ENCODE peak calls at places on chromosomes 5 and 9, in four cellular contexts. One of them, this sample, is unnamed. For H3K9me3, the result is how much of the 10 kb centered on the place peaks cover.

GRCh38 chr9:113589407-113589806 is 125.9 kb downstream of the RGS3 start:
- DNase-seq in small intestine: no peak
- DNase-seq in adipocyte: no peak
- DNase-seq in CD8-positive, alpha-beta T cell: no peak
- DNase-seq in this sample: no peak

GRCh38 chr9:128829477-128830251 is at the start of gene SPOUT1:
- DNase-seq in small intestine: peak
- DNase-seq in adipocyte: peak
- DNase-seq in CD8-positive, alpha-beta T cell: peak
- DNase-seq in this sample: peak

GRCh38 chr5:123134653-123135181 is 45.7 kb downstream of the PRDM6 start:
- DNase-seq in small intestine: no peak
- DNase-seq in adipocyte: no peak
- DNase-seq in CD8-positive, alpha-beta T cell: no peak
- DNase-seq in this sample: no peak

GRCh38 chr9:132160802-132161742 is 786 bp upstream of the NTNG2 start:
- DNase-seq in small intestine: peak
- DNase-seq in adipocyte: peak
- DNase-seq in CD8-positive, alpha-beta T cell: peak
- DNase-seq in this sample: peak

GRCh38 chr5:74519161-74519571 is 121.4 kb downstream of the ENC1 start:
- DNase-seq in small intestine: no peak
- DNase-seq in adipocyte: no peak
- DNase-seq in CD8-positive, alpha-beta T cell: no peak
- DNase-seq in this sample: no peak

GRCh38 chr9:94780516-94780950 is 54.0 kb downstream of the AOPEP start:
- DNase-seq in small intestine: no peak
- DNase-seq in adipocyte: no peak
- DNase-seq in CD8-positive, alpha-beta T cell: no peak
- DNase-seq in this sample: no peak

GRCh38 chr9:131094622-131095021 is 1.7 kb upstream of the AIF1L start:
- DNase-seq in small intestine: no peak
- DNase-seq in adipocyte: peak
- DNase-seq in CD8-positive, alpha-beta T cell: no peak
- DNase-seq in this sample: no peak

GRCh38 chr5:9358961-9359686 is 186.8 kb downstream of the SEMA5A start:
- DNase-seq in small intestine: no peak
- DNase-seq in adipocyte: peak
- DNase-seq in CD8-positive, alpha-beta T cell: no peak
- DNase-seq in this sample: no peak

GRCh38 chr9:134634190-134634589 is 7.4 kb upstream of the COL5A1 start:
- DNase-seq in small intestine: no peak
- DNase-seq in adipocyte: no peak
- DNase-seq in CD8-positive, alpha-beta T cell: no peak
- DNase-seq in this sample: no peak

GRCh38 chr5:158935215-158935614 is 164.5 kb downstream of the EBF1 start:
- DNase-seq in small intestine: no peak
- DNase-seq in adipocyte: no peak
- DNase-seq in CD8-positive, alpha-beta T cell: no peak
- DNase-seq in this sample: no peak

GRCh38 chr5:135568923-135569360 is 9.8 kb downstream of the CXCL14 start:
- DNase-seq in small intestine: no peak
- DNase-seq in adipocyte: no peak
- DNase-seq in CD8-positive, alpha-beta T cell: no peak
- DNase-seq in this sample: no peak

GRCh38 chr5:56335212-56335611 is 102.1 kb upstream of the ANKRD55 start:
- DNase-seq in small intestine: no peak
- DNase-seq in adipocyte: no peak
- DNase-seq in CD8-positive, alpha-beta T cell: no peak
- DNase-seq in this sample: no peak
- H3K9me3 ChIP-seq in small intestine: under half
- H3K9me3 ChIP-seq in adipocyte: under half
- H3K9me3 ChIP-seq in CD8-positive, alpha-beta T cell: under half
- H3K9me3 ChIP-seq in this sample: under half

DNA sequence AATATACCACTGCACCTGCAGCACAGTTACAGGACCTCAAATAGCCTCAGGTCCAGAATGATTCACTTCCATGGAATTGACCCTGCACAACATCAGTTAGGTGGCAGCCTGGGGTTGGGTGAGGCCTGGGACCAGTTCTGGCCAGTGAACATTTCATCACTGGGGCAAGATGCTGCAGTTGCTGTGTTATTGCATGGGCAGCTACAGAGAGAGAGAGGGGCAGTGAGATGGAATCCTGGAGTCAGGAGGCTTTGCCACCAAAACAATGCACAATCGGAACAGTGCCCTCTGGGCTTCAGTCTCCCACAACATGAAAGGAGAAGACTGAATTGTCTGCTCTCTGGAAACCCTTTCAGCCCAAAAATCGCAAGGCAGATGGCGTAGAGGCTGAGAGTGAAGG is 51.8 kb downstream of the SH3TC2 start:
- DNase-seq in small intestine: no peak
- DNase-seq in adipocyte: no peak
- DNase-seq in CD8-positive, alpha-beta T cell: no peak
- DNase-seq in this sample: no peak
- H3K9me3 ChIP-seq in small intestine: under half
- H3K9me3 ChIP-seq in adipocyte: under half
- H3K9me3 ChIP-seq in CD8-positive, alpha-beta T cell: under half
- H3K9me3 ChIP-seq in this sample: under half

GRCh38 chr5:127865273-127865672 is 162.1 kb downstream of the CCDC192 start:
- DNase-seq in small intestine: peak
- DNase-seq in adipocyte: no peak
- DNase-seq in CD8-positive, alpha-beta T cell: no peak
- DNase-seq in this sample: no peak

GRCh38 chr5:127863610-127864395 is 160.6 kb downstream of the CCDC192 start:
- DNase-seq in small intestine: peak
- DNase-seq in adipocyte: no peak
- DNase-seq in CD8-positive, alpha-beta T cell: no peak
- DNase-seq in this sample: no peak

GRCh38 chr5:127867006-127867788 is 164.0 kb downstream of the CCDC192 start:
- DNase-seq in small intestine: peak
- DNase-seq in adipocyte: no peak
- DNase-seq in CD8-positive, alpha-beta T cell: no peak
- DNase-seq in this sample: no peak

GRCh38 chr5:127863161-127863560 is 160.0 kb downstream of the CCDC192 start:
- DNase-seq in small intestine: no peak
- DNase-seq in adipocyte: no peak
- DNase-seq in CD8-positive, alpha-beta T cell: no peak
- DNase-seq in this sample: no peak

DNA sequence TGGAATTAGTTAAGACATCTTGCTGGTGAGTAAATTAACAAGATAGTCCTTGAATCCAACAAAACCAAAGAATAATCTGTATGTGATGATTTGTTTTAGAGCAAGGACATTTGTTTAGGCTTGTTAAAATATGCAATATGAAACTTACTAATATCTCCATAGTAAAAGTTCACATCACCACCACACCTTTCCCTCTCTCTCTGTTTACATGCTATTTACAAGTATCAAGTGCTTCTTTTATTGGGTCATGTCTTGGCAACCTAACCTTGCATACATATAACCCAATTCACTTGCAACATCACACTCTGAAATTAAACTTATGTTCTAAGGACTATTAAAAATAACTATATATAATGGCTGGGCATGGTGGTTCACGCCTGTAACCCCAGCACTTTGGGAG is 161.3 kb downstream of the CCDC192 start:
- DNase-seq in small intestine: no peak
- DNase-seq in adipocyte: no peak
- DNase-seq in CD8-positive, alpha-beta T cell: no peak
- DNase-seq in this sample: no peak
- H3K9me3 ChIP-seq in small intestine: under half
- H3K9me3 ChIP-seq in adipocyte: under half
- H3K9me3 ChIP-seq in CD8-positive, alpha-beta T cell: under half
- H3K9me3 ChIP-seq in this sample: under half

GRCh38 chr5:141431286-141431685 is 979 bp downstream of the PCDHGA12 start:
- DNase-seq in small intestine: no peak
- DNase-seq in adipocyte: no peak
- DNase-seq in CD8-positive, alpha-beta T cell: no peak
- DNase-seq in this sample: no peak
- H3K9me3 ChIP-seq in small intestine: under half
- H3K9me3 ChIP-seq in adipocyte: under half
- H3K9me3 ChIP-seq in CD8-positive, alpha-beta T cell: under half
- H3K9me3 ChIP-seq in this sample: half or more

DNA sequence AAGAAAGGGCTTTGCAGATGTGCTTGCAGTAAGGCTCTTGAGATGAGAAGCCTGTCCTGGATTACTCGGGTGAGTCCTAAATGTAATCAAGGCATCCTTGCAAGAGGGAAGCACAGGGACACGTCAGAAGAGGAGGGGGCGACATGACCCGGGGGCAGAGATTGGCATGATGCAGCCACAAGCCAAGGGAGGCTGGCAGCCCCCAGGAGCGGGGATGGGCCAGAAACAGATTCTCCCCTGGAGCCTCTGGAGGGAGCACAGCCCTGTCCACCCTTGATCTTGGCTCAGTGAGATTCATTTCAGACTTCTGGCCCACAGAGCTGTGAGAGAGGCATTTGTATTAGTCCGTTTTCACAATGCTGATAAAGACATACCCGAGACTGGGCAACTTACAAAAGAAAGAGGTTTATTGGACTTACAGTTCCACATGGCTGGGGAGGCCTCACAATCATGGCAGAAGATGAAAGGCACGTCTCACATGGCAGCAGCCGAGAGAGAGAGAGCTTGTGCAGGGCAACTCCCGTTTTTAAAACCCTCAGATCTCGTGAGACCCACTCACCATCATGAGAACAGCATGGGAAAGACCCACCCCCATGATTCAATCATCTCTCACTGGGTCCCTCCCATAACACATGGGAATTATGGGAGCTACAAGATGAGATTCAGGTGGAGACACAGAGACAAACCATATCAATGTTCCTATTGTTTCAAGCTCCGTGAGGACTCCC is 76.1 kb downstream of the ADAMTS2 start:
- DNase-seq in small intestine: no peak
- DNase-seq in adipocyte: no peak
- DNase-seq in CD8-positive, alpha-beta T cell: no peak
- DNase-seq in this sample: no peak
- H3K9me3 ChIP-seq in small intestine: under half
- H3K9me3 ChIP-seq in adipocyte: under half
- H3K9me3 ChIP-seq in CD8-positive, alpha-beta T cell: under half
- H3K9me3 ChIP-seq in this sample: under half

DNA sequence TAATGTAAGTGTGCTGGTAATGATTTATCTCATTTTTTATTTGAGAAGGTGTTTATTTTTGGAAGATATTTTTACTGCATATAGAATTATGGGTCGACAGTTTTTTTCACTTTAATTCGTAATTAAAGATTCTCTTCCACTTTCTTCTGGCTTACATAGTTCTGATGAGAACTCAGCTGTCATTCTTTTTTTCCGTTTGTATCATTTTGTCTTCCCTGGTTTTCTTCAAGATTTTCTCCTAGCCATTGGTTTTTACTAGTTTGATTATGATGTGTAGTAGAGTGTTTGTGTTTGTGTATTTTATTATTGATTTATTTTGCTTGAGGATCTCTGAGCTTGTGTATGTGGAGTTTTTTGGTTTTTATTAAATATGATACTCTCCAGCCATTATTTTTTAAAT is 21.7 kb downstream of the SLF1 start:
- DNase-seq in small intestine: no peak
- DNase-seq in adipocyte: no peak
- DNase-seq in CD8-positive, alpha-beta T cell: no peak
- DNase-seq in this sample: no peak
- H3K9me3 ChIP-seq in small intestine: under half
- H3K9me3 ChIP-seq in adipocyte: under half
- H3K9me3 ChIP-seq in CD8-positive, alpha-beta T cell: under half
- H3K9me3 ChIP-seq in this sample: under half

DNA sequence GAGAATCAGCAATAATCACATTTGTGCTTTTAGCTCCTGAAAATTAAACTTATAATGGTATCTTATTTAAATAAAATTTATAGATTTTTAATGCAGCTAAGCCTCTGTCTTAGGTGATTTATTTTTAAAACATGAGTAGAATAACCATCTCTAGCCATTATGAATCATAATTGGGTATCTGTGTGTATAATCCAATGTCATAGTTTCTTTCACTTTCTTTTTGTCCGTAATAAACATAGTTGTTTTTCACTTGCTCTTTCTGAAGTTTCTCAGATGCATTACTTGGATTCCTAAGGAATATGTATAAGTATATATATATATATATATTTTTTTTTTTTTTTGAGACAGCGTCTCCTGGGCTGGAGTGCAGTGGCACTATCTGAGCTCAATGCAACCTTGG is 377.0 kb downstream of the PRDM9 start:
- DNase-seq in small intestine: no peak
- DNase-seq in adipocyte: no peak
- DNase-seq in CD8-positive, alpha-beta T cell: no peak
- DNase-seq in this sample: no peak
- H3K9me3 ChIP-seq in small intestine: under half
- H3K9me3 ChIP-seq in adipocyte: under half
- H3K9me3 ChIP-seq in CD8-positive, alpha-beta T cell: under half
- H3K9me3 ChIP-seq in this sample: under half

DNA sequence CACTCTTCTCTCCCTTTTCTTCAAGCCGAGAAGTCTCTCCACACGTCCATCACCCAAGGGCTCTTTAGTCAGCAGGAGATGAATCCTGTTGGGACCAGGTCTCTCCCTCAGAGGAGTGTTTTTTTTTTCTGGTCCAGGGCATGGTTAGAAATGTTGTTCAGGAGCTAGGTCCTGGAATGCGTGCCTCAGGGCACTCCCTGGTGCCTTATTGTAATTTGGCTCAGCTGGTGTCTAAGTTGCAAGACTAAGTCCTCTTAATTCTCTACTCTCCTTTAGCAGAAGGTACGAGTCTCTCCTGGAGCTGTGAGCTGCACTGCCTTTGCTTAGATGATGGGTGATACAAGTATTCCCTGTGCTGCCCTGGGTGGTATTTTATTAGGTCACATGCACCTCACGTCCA is 111.9 kb downstream of the CNTLN start:
- DNase-seq in small intestine: no peak
- DNase-seq in adipocyte: no peak
- DNase-seq in CD8-positive, alpha-beta T cell: no peak
- DNase-seq in this sample: no peak
- H3K9me3 ChIP-seq in small intestine: under half
- H3K9me3 ChIP-seq in adipocyte: under half
- H3K9me3 ChIP-seq in CD8-positive, alpha-beta T cell: under half
- H3K9me3 ChIP-seq in this sample: under half

GRCh38 chr5:141403387-141403786 is 809 bp downstream of the PCDHGA9 start:
- DNase-seq in small intestine: no peak
- DNase-seq in adipocyte: no peak
- DNase-seq in CD8-positive, alpha-beta T cell: no peak
- DNase-seq in this sample: no peak

GRCh38 chr5:141393267-141393666 is 834 bp downstream of the PCDHGA8 start:
- DNase-seq in small intestine: no peak
- DNase-seq in adipocyte: no peak
- DNase-seq in CD8-positive, alpha-beta T cell: no peak
- DNase-seq in this sample: no peak

GRCh38 chr5:141402553-141403328 is at the start of gene PCDHGA9:
- DNase-seq in small intestine: peak
- DNase-seq in adipocyte: peak
- DNase-seq in CD8-positive, alpha-beta T cell: no peak
- DNase-seq in this sample: peak

GRCh38 chr5:141399555-141400258 is 2.0 kb downstream of the PCDHGB5 start:
- DNase-seq in small intestine: no peak
- DNase-seq in adipocyte: no peak
- DNase-seq in CD8-positive, alpha-beta T cell: no peak
- DNase-seq in this sample: no peak

GRCh38 chr5:141398608-141399007 is 861 bp downstream of the PCDHGB5 start:
- DNase-seq in small intestine: no peak
- DNase-seq in adipocyte: no peak
- DNase-seq in CD8-positive, alpha-beta T cell: no peak
- DNase-seq in this sample: no peak
- H3K9me3 ChIP-seq in small intestine: under half
- H3K9me3 ChIP-seq in adipocyte: under half
- H3K9me3 ChIP-seq in CD8-positive, alpha-beta T cell: under half
- H3K9me3 ChIP-seq in this sample: half or more

This sample was measured in A673.